ENCODE peak calls at places on chromosomes 7 and 10, in five cellular contexts. M, N, L, B and G are unnamed samples.

GRCh38 chr7:134946260-134946659 is 40.0 kb upstream of the AGBL3 start:
- DNase-seq in B (no peak), M (peak; percentile 48), N (no peak), L (no peak), G (no peak)

GRCh38 chr10:102619281-102619981 is 24.8 kb upstream of the TRIM8 start:
- DNase-seq in B (no peak), L (no peak), M (no peak), N (no peak), G (no peak)

GRCh38 chr10:91603931-91604331 is 28.9 kb downstream of the PPP1R3C start:
- DNase-seq in N (no peak), B (no peak), L (no peak), M (peak; percentile 51), G (no peak)

GRCh38 chr7:72805526-72806494 is 22.2 kb downstream of the TYW1B start:
- DNase-seq in M (peak; percentile 52), N (no peak), L (no peak), B (no peak), G (peak; percentile 86)

GRCh38 chr10:15651175-15651574 is 68.5 kb downstream of the ITGA8 start:
- DNase-seq in N (no peak), L (no peak), M (no peak), B (no peak), G (no peak)

GRCh38 chr7:139889186-139889871 is 60.3 kb downstream of the TBXAS1 start:
- DNase-seq in N (no peak), L (no peak), M (no peak), B (no peak), G (no peak)

GRCh38 chr7:124781907-124782306 is 16.3 kb upstream of the GPR37 start:
- DNase-seq in L (no peak), B (no peak), M (no peak), N (no peak), G (no peak)

GRCh38 chr7:132738254-132738653 is 162.0 kb upstream of the PLXNA4 start:
- DNase-seq in N (no peak), L (no peak), M (peak; percentile 97), B (no peak), G (no peak)

GRCh38 chr7:158413962-158414961 is 173.4 kb downstream of the PTPRN2 start:
- DNase-seq in N (no peak), M (no peak), L (peak; percentile 20), B (no peak), G (no peak)

GRCh38 chr7:981793-982510 is 1.0 kb upstream of the CYP2W1 start:
- DNase-seq in N (no peak), B (no peak), M (no peak), L (no peak), G (no peak)

GRCh38 chr7:2517004-2517403 is 2.6 kb upstream of the LFNG start:
- DNase-seq in B (no peak), M (peak; percentile 78), N (no peak), L (no peak), G (no peak)

GRCh38 chr10:96283756-96284155 is 12.4 kb upstream of the BLNK start:
- DNase-seq in B (no peak), L (no peak), N (no peak), M (no peak), G (no peak)

GRCh38 chr7:150307129-150307528 is 16.0 kb upstream of the LRRC61 start:
- DNase-seq in B (no peak), N (no peak), L (no peak), M (no peak), G (no peak)

GRCh38 chr7:101402081-101402779 is 39.6 kb downstream of the COL26A1 start:
- DNase-seq in M (peak; percentile 56), N (peak; percentile 39), B (no peak), L (no peak), G (no peak)

GRCh38 chr7:84368122-84368521 is 173.5 kb upstream of the SEMA3A start:
- DNase-seq in N (no peak), B (no peak), L (no peak), M (no peak), G (no peak)

GRCh38 chr7:42893341-42894242 is 18.3 kb downstream of the C7orf25 start:
- DNase-seq in N (no peak), M (no peak), L (no peak), B (no peak), G (no peak)

GRCh38 chr10:71404510-71405295 is 8.0 kb downstream of the CDH23 start:
- DNase-seq in M (no peak), N (no peak), B (no peak), L (no peak), G (no peak)

GRCh38 chr10:29648983-29649268 is 14.2 kb upstream of the SVIL start:
- DNase-seq in N (peak; percentile 74), M (peak; percentile 32), L (no peak), B (no peak), G (peak; percentile 55)

GRCh38 chr10:772227-772637 is 82.8 kb upstream of the DIP2C start:
- DNase-seq in N (no peak), B (no peak), L (no peak), M (no peak), G (no peak)

GRCh38 chr7:5629941-5630340 is 151.5 kb downstream of the RNF216 start:
- DNase-seq in L (no peak), B (no peak), M (peak; percentile 38), N (peak; percentile 48), G (no peak)

GRCh38 chr7:50832744-50833143 is 50.0 kb upstream of the GRB10 start:
- DNase-seq in N (no peak), B (no peak), L (no peak), M (peak; percentile 30), G (no peak)

GRCh38 chr7:155660758-155661093 is 16.3 kb downstream of the RBM33 start:
- DNase-seq in B (no peak), N (no peak), M (no peak), L (no peak), G (no peak)

GRCh38 chr10:77350711-77351119 is 286.9 kb downstream of the KCNMA1 start:
- DNase-seq in B (no peak), L (no peak), N (peak; percentile 86), M (peak; percentile 99), G (no peak)

GRCh38 chr10:95741807-95742528 is 14.0 kb upstream of the ENTPD1 start:
- DNase-seq in L (no peak), M (peak; percentile 77), B (peak; percentile 64), N (peak; percentile 44), G (no peak)

GRCh38 chr10:47329905-47330304 is 7.7 kb downstream of the GDF2 start:
- DNase-seq in B (no peak), M (no peak), N (no peak), L (no peak), G (no peak)

GRCh38 chr10:88082391-88082790 is 219.0 kb downstream of the PTEN start:
- DNase-seq in L (no peak), M (no peak), N (no peak), B (no peak), G (no peak)

DNA sequence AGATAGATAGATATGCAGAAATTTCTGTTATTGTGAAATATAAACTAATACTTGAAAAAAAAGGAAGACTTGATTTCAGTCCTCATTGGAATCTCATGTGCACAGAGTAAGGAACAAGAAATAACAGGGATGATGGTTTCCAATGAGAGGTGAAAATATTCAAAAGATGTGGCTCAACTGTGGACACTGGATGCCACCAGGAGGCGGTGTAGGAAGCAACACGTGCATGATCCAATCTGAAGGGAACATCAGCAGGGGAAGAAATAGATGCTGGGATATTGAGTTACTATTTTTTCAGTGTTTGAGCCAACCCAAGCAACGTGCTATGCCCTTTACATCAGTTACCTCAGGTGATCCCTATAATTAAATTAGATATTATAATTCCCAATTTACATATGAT is 710.8 kb upstream of the LRRTM3 start:
- DNase-seq in N (no peak), L (no peak), B (no peak), M (no peak), G (no peak)
- TF ChIP-seq CTCF in N (no peak), L (no peak), B (no peak), M (no peak), G (no peak)

DNA sequence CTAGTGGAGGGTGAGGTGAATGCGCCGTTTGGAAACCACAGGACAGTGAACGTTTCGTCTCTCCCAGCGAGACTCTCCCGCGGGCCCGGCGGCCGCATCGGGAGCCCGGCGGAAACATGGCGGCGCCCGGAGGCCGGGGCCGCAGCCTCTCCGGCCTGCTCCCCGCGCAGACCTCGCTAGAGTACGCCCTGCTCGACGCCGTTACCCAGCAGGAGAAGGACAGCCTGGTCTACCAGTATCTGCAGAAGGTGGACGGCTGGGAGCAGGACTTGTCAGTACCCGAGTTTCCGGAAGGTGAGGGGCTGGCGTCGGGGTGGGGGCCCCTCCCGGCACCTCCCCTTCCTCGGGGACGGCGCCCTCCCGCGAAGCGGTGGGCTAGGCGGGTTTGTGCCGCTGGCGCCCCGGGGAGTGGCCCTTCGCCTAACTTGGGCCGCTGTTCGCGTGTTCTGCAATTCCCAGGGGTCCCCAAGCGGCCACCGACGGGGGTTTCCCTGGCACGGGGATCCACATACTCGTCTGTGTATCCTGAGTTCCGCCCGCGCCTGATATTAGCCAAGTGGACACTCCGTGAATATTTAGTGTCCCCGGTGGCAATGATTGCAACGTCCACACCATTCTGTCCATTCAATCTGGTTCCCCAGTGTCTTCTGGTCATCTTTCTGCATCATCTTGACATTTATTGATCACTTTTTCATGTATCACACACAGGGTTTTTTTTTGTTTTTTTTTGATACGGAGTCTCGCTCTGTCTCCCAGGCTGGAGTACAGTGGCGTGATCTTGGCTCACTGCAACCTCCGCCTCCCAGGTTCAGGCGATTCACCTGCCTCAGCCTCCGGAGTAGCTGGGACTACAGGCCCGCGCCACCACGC is 531 bp downstream of the NHLRC2 start:
- DNase-seq in N (peak; percentile 65), L (no peak), B (peak; percentile 69), M (peak; percentile 33), G (peak; percentile 60)
- TF ChIP-seq CTCF in N (no peak), L (peak; percentile 20), B (peak; percentile 16), M (no peak), G (peak; percentile 19)

GRCh38 chr7:99409192-99409572 is 413 bp downstream of the BUD31 start:
- DNase-seq in L (no peak), N (peak; percentile 38), M (no peak), B (no peak), G (no peak)

GRCh38 chr7:99406557-99406956 is 1.8 kb downstream of the PDAP1 start:
- DNase-seq in B (peak; percentile 29), M (no peak), L (no peak), N (no peak), G (no peak)

GRCh38 chr7:99407849-99408346 is 499 bp downstream of the PDAP1 start:
- DNase-seq in L (no peak), B (no peak), M (peak; percentile 86), N (peak; percentile 81), G (no peak)

GRCh38 chr7:99409814-99410213 is 1.0 kb downstream of the BUD31 start:
- DNase-seq in M (no peak), B (no peak), N (no peak), L (no peak), G (no peak)

GRCh38 chr7:99408347-99409191 is at the start of the genes BUD31 and PDAP1:
- DNase-seq in N (peak; percentile 97), M (peak; percentile 96), L (peak; percentile 92), B (peak; percentile 92), G (peak; percentile 93)
- TF ChIP-seq CTCF in N (no peak), M (no peak), L (peak; percentile 34), B (peak; percentile 49), G (no peak)

DNA sequence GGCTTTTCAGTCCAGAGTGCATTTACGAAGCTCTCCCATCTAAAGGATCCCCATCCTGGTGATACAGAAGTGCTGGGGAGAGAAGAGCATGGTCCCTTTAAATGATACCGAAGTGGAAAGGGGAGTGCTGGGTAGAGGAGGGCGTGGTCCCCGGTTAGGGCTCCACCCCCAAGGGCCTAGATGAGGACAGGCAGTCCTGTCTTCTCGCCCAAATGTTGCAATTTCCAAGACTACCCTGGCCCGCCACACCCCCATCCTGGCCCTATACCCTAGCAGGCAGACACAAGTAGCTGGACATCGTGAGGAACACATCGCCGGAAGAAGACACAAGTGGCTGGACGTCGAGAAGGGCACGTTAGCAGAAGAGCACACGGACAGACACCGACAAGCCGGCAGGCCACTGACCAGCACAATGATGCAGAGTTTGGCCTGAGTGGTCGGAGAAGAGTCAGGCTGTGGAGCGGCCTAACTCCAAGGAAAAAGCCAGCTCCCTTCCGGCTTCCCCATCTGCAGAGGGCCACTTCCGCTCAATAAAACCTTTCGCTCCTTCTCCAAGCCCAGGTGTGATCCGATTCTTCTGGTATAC is 439.5 kb upstream of the NRP1 start:
- DNase-seq in N (no peak), B (no peak), L (no peak), M (no peak), G (no peak)
- TF ChIP-seq CTCF in N (no peak), B (no peak), L (no peak), M (no peak), G (no peak)